ENCODE peak calls at places on chromosomes 3 and 15, in seven cellular contexts. E, Q, K, W, A, H and C are unnamed samples.

GRCh38 chr3:117524890-117525289 is 815.3 kb downstream of the TUSC7 start:
- DNase-seq in E (no peak), Q (no peak), K (no peak), W (peak), A (peak), H (no peak), C (no peak)

GRCh38 chr3:112814256-112814655 is 32.4 kb downstream of the CD200R1L start:
- DNase-seq in E (no peak), Q (peak), K (no peak), W (peak), A (peak), H (peak), C (no peak)

GRCh38 chr15:73832657-73833056 is 40.7 kb upstream of the TBC1D21 start:
- DNase-seq in E (no peak), Q (peak), K (no peak), W (peak), A (no peak), H (no peak), C (no peak)

GRCh38 chr3:40523781-40524180 is 979 bp upstream of the ZNF621 start:
- DNase-seq in E (peak), Q (no peak), K (no peak), W (no peak), A (no peak), H (no peak), C (peak)

GRCh38 chr3:121834734-121835709 is at the start of the genes EAF2 and IQCB1:
- DNase-seq in E (peak), Q (peak), K (peak), W (peak), A (peak), H (peak), C (peak)

GRCh38 chr15:59355730-59356129 is 16.9 kb downstream of the MYO1E start:
- DNase-seq in E (no peak), Q (no peak), K (no peak), W (no peak), A (no peak), H (no peak), C (no peak)

GRCh38 chr3:66797916-66798560 is 200.1 kb upstream of the KBTBD8 start:
- DNase-seq in E (peak), Q (no peak), K (peak), W (peak), A (peak), H (no peak), C (no peak)

GRCh38 chr3:127822836-127823589 is 698 bp upstream of the MGLL start:
- DNase-seq in E (peak), Q (peak), K (peak), W (peak), A (no peak), H (no peak), C (no peak)

GRCh38 chr3:57011022-57011421 is 49.4 kb upstream of the SPATA12 start:
- DNase-seq in E (no peak), Q (no peak), K (no peak), W (peak), A (no peak), H (no peak), C (no peak)

GRCh38 chr15:84748274-84749110 is at the start of gene ZNF592:
- DNase-seq in E (peak), Q (peak), K (peak), W (peak), A (peak), H (peak), C (no peak)

GRCh38 chr3:146577662-146578061 is 27.5 kb downstream of the PLSCR5 start:
- DNase-seq in E (peak), Q (peak), K (peak), W (peak), A (peak), H (peak), C (peak)

GRCh38 chr3:127629462-127630403 is 748 bp downstream of the PODXL2 start:
- DNase-seq in E (no peak), Q (peak), K (no peak), W (no peak), A (no peak), H (no peak), C (no peak)

GRCh38 chr3:126245811-126246727 is 65.7 kb upstream of the ALDH1L1 start:
- DNase-seq in E (peak), Q (peak), K (peak), W (peak), A (peak), H (peak), C (no peak)

GRCh38 chr3:112848196-112848595 is 1.5 kb upstream of the CD200R1L start:
- DNase-seq in E (no peak), Q (no peak), K (no peak), W (no peak), A (no peak), H (no peak), C (no peak)

GRCh38 chr15:27589260-27589659 is 509.9 kb downstream of the OCA2 start:
- DNase-seq in E (peak), Q (no peak), K (no peak), W (no peak), A (no peak), H (no peak), C (no peak)

GRCh38 chr15:80988148-80988796 is 1.3 kb downstream of the MESD start:
- DNase-seq in E (no peak), Q (no peak), K (no peak), W (no peak), A (no peak), H (no peak), C (no peak)

GRCh38 chr3:23865595-23866396 is 51.0 kb downstream of the NKIRAS1 start:
- DNase-seq in E (no peak), Q (peak), K (peak), W (peak), A (no peak), H (no peak), C (no peak)

GRCh38 chr3:36542186-36542585 is 161.9 kb downstream of the STAC start:
- DNase-seq in E (no peak), Q (no peak), K (no peak), W (peak), A (no peak), H (no peak), C (no peak)

GRCh38 chr3:180306691-180307090 is 270.0 kb upstream of the PEX5L start:
- DNase-seq in E (peak), Q (no peak), K (no peak), W (no peak), A (no peak), H (no peak), C (no peak)

GRCh38 chr3:196793224-196793623 is 53.6 kb downstream of the PAK2 start:
- DNase-seq in E (no peak), Q (peak), K (no peak), W (peak), A (peak), H (no peak), C (peak)

GRCh38 chr3:123085293-123085949 is 18.6 kb downstream of the PDIA5 start:
- DNase-seq in E (no peak), Q (peak), K (no peak), W (no peak), A (no peak), H (no peak), C (no peak)

GRCh38 chr15:100981086-100981485 is 61.9 kb downstream of the LRRK1 start:
- DNase-seq in E (no peak), Q (no peak), K (no peak), W (no peak), A (no peak), H (no peak), C (no peak)

GRCh38 chr15:100002091-100002620 is 268.9 kb upstream of the LYSMD4 start:
- DNase-seq in E (no peak), Q (no peak), K (no peak), W (no peak), A (no peak), H (no peak), C (no peak)

GRCh38 chr15:76866716-76867321 is 38.3 kb downstream of the SCAPER start:
- DNase-seq in E (no peak), Q (peak), K (peak), W (peak), A (peak), H (no peak), C (peak)

GRCh38 chr3:186732169-186732766 is 15.1 kb downstream of the KNG1 start:
- DNase-seq in E (no peak), Q (no peak), K (no peak), W (no peak), A (no peak), H (no peak), C (no peak)

GRCh38 chr15:89837134-89837829 is 22.6 kb upstream of the ANPEP start:
- DNase-seq in E (peak), Q (no peak), K (no peak), W (peak), A (no peak), H (no peak), C (no peak)

GRCh38 chr3:22582291-22582690 is 620.8 kb upstream of the UBE2E2 start:
- DNase-seq in E (no peak), Q (no peak), K (no peak), W (no peak), A (no peak), H (no peak), C (no peak)

GRCh38 chr15:89360294-89360971 is 25.8 kb upstream of the POLG start:
- DNase-seq in E (no peak), Q (no peak), K (no peak), W (no peak), A (no peak), H (no peak), C (no peak)

GRCh38 chr15:87631093-87631492 is 625.4 kb downstream of the NTRK3 start:
- DNase-seq in E (no peak), Q (no peak), K (no peak), W (no peak), A (no peak), H (no peak), C (no peak)

GRCh38 chr3:66803206-66803605 is 194.9 kb upstream of the KBTBD8 start:
- DNase-seq in E (no peak), Q (no peak), K (no peak), W (no peak), A (no peak), H (no peak), C (no peak)

GRCh38 chr15:45884289-45884688 is 249.5 kb downstream of the SQOR start:
- DNase-seq in E (no peak), Q (no peak), K (no peak), W (no peak), A (no peak), H (no peak), C (no peak)

GRCh38 chr15:71296032-71296686 is 180.9 kb downstream of the THSD4 start:
- DNase-seq in E (no peak), Q (no peak), K (no peak), W (peak), A (no peak), H (no peak), C (no peak)

GRCh38 chr15:43514241-43515057 is 3.0 kb upstream of the MAP1A start:
- DNase-seq in E (no peak), Q (peak), K (peak), W (peak), A (no peak), H (no peak), C (no peak)

GRCh38 chr15:74203914-74204431 is 1.4 kb upstream of the STRA6 start:
- DNase-seq in E (no peak), Q (no peak), K (peak), W (peak), A (no peak), H (no peak), C (no peak)

GRCh38 chr3:135504084-135504685 is 461.3 kb upstream of the PPP2R3A start:
- DNase-seq in E (no peak), Q (no peak), K (no peak), W (no peak), A (no peak), H (no peak), C (no peak)

GRCh38 chr15:67515557-67515956 is 5.4 kb upstream of the C15orf61 start:
- DNase-seq in E (no peak), Q (no peak), K (no peak), W (no peak), A (no peak), H (no peak), C (no peak)

GRCh38 chr15:70902105-70902504 is 9.5 kb downstream of the LRRC49 start:
- DNase-seq in E (no peak), Q (peak), K (no peak), W (peak), A (peak), H (no peak), C (no peak)

GRCh38 chr3:197533396-197534347 is 22.1 kb downstream of the BDH1 start:
- DNase-seq in E (no peak), Q (no peak), K (no peak), W (peak), A (no peak), H (no peak), C (no peak)

GRCh38 chr3:82087958-82088357 is 326.5 kb upstream of the GBE1 start:
- DNase-seq in E (no peak), Q (no peak), K (no peak), W (peak), A (no peak), H (no peak), C (no peak)

GRCh38 chr15:25056484-25057429 is 102.0 kb downstream of the SNRPN start:
- DNase-seq in E (peak), Q (no peak), K (peak), W (no peak), A (no peak), H (no peak), C (no peak)
- TF ChIP-seq CTCF in E (no peak), Q (peak), K (no peak), W (no peak), A (peak), H (no peak), C (no peak)

GRCh38 chr15:35000511-35000910 is 12.4 kb upstream of the ZNF770 start:
- DNase-seq in E (peak), Q (no peak), K (no peak), W (peak), A (peak), H (no peak), C (no peak)
- H3K4me3 ChIP-seq in E (no peak), Q (no peak), K (no peak), W (no peak), A (no peak), H (no peak), C (no peak)

GRCh38 chr3:114454592-114455251 is 160.9 kb downstream of the TIGIT start:
- DNase-seq in E (no peak), Q (no peak), K (peak), W (peak), A (no peak), H (no peak), C (no peak)
- TF ChIP-seq CTCF in E (peak), Q (no peak), K (no peak), W (no peak), A (no peak), H (peak), C (no peak)

GRCh38 chr3:32815812-32816438 is 1.9 kb upstream of the TRIM71 start:
- DNase-seq in E (no peak), Q (peak), K (no peak), W (no peak), A (no peak), H (no peak), C (no peak)
- H3K4me3 ChIP-seq in E (no peak), Q (peak), K (no peak), W (peak), A (no peak), H (no peak), C (no peak)

DNA sequence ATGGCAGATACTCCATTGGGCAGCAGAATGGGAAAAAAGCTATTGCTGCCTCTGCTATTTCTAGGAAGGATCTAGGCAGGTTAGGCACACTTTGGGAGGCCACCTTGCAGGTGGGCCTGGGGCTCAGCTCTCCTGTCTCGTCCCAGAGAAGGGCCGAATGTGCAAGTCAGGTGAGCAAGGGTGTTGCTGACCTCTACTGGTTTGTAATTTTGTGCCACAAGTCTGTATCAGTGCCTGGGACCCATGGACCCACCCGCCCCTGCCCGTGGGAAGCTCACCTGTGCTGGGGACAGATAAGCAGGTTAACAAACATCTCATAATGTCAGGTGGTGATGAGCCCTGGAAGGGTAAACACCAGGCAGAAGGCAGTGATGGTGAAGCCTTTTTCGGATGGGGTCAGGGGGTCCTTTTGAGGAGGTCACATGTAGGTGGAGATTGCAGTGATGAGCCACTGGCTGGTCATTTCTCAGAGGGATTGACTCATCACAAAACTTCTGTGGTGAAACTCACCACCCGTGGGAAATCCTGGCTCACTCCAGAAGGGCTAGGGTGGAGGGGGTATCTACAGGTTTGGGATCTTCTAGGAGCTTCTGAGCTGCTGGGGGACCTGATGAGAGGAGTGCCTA is 161.3 kb downstream of the KLF13 start:
- DNase-seq in E (peak), Q (no peak), K (no peak), W (peak), A (no peak), H (no peak), C (no peak)
- TF ChIP-seq CTCF in E (peak), Q (no peak), K (no peak), W (no peak), A (peak), H (no peak), C (peak)